ENCODE peak calls at places on chromosomes 16 and 17, in eight cellular contexts. X is H7; A is lung; G is CD8-positive, alpha-beta T cell; O is bronchial epithelial cell; B is esophagus squamous epithelium; S is PC-3; N is BJ. J is an unnamed sample.
A peak's percentile ranks its signal among the peaks of the same experiment; 100 is the strongest.

GRCh38 chr17:67157732-67158639 is 87.0 kb downstream of the HELZ start:
- DNase-seq in A (no peak), N (no peak), G (no peak), S (peak; percentile 60), B (no peak), O (peak; percentile 13), X (peak; percentile 35), J (no peak)

GRCh38 chr17:82333279-82334171 is at the start of gene SECTM1:
- DNase-seq in X (peak; percentile 89), A (peak; percentile 60), B (no peak), S (peak; percentile 51), N (no peak), O (no peak), G (no peak), J (peak; percentile 60)

GRCh38 chr16:10950393-10950792 is 6.0 kb downstream of the CLEC16A start:
- DNase-seq in G (no peak), S (peak; percentile 67), A (no peak), B (no peak), X (no peak), O (peak; percentile 72), N (no peak), J (no peak)

GRCh38 chr17:15265131-15265530 is at the start of gene PMP22:
- DNase-seq in B (no peak), O (no peak), X (no peak), S (peak; percentile 14), A (no peak), G (no peak), N (no peak), J (no peak)

GRCh38 chr17:15409721-15410247 is 57.6 kb downstream of the CDRT4 start:
- DNase-seq in X (no peak), N (peak; percentile 98), B (no peak), O (peak; percentile 65), G (no peak), S (peak; percentile 84), A (no peak), J (no peak)

GRCh38 chr17:35088911-35089845 is 25.7 kb upstream of the RFFL start:
- DNase-seq in B (peak; percentile 20), N (no peak), A (peak; percentile 83), O (peak; percentile 43), X (peak; percentile 96), G (peak; percentile 89), S (peak; percentile 83), J (peak; percentile 94)

GRCh38 chr17:13957636-13958035 is 111.7 kb upstream of the COX10 start:
- DNase-seq in X (no peak), G (no peak), S (peak; percentile 41), O (no peak), B (no peak), A (no peak), N (peak; percentile 11), J (no peak)

GRCh38 chr16:53502331-53503269 is at the start of gene AKTIP:
- DNase-seq in G (peak; percentile 38), B (no peak), S (peak; percentile 54), X (peak; percentile 84), N (no peak), O (peak; percentile 49), A (peak; percentile 77), J (peak; percentile 79)

GRCh38 chr16:58333937-58334336 is 39.1 kb upstream of the PRSS54 start:
- DNase-seq in A (no peak), N (no peak), B (no peak), O (no peak), X (no peak), S (no peak), G (no peak), J (no peak)

GRCh38 chr17:60065867-60066266 is 12.9 kb downstream of the HEATR6 start:
- DNase-seq in G (no peak), X (no peak), O (peak; percentile 49), N (no peak), A (no peak), S (peak; percentile 56), B (no peak), J (no peak)

GRCh38 chr16:48607056-48607825 is 2.7 kb downstream of the N4BP1 start:
- DNase-seq in S (peak; percentile 85), A (peak; percentile 74), O (peak; percentile 99), B (no peak), X (no peak), N (no peak), G (no peak), J (peak; percentile 76)

GRCh38 chr17:74012465-74012864 is 191.0 kb upstream of the RPL38 start:
- DNase-seq in A (no peak), B (no peak), G (peak; percentile 25), O (no peak), X (no peak), S (no peak), N (no peak), J (no peak)

GRCh38 chr16:3012828-3013420 is at the start of gene CLDN9:
- DNase-seq in S (peak; percentile 58), G (no peak), A (peak; percentile 65), X (peak; percentile 78), O (no peak), B (no peak), N (no peak), J (peak; percentile 61)
- H3K36me3 ChIP-seq in S (no peaks in the 10 kb centered on the region), G (no peaks in the 10 kb centered on the region), A (no peaks in the 10 kb centered on the region), X (peaks cover 5% of the 10 kb centered on the region), O (no peaks in the 10 kb centered on the region), B (no peaks in the 10 kb centered on the region), N (no peaks in the 10 kb centered on the region), J (no peaks in the 10 kb centered on the region)

GRCh38 chr17:7440823-7441174 is 1.5 kb downstream of the FGF11 start:
- DNase-seq in G (no peak), A (no peak), N (no peak), B (no peak), S (peak; percentile 36), O (peak; percentile 25), X (peak; percentile 86), J (no peak)

GRCh38 chr17:7440113-7440822 is 956 bp downstream of the FGF11 start:
- DNase-seq in X (peak; percentile 91), O (peak; percentile 25), S (peak; percentile 28), N (no peak), A (no peak), B (no peak), G (no peak), J (peak; percentile 72)

GRCh38 chr17:7438656-7439460 is 454 bp upstream of the FGF11 start:
- DNase-seq in O (no peak), N (no peak), B (no peak), X (no peak), A (no peak), S (no peak), G (no peak), J (no peak)

GRCh38 chr17:7438050-7438614 is 1.2 kb upstream of the FGF11 start:
- DNase-seq in X (peak; percentile 92), B (no peak), G (peak; percentile 48), A (peak; percentile 69), O (peak; percentile 33), S (no peak), N (no peak), J (peak; percentile 53)

DNA sequence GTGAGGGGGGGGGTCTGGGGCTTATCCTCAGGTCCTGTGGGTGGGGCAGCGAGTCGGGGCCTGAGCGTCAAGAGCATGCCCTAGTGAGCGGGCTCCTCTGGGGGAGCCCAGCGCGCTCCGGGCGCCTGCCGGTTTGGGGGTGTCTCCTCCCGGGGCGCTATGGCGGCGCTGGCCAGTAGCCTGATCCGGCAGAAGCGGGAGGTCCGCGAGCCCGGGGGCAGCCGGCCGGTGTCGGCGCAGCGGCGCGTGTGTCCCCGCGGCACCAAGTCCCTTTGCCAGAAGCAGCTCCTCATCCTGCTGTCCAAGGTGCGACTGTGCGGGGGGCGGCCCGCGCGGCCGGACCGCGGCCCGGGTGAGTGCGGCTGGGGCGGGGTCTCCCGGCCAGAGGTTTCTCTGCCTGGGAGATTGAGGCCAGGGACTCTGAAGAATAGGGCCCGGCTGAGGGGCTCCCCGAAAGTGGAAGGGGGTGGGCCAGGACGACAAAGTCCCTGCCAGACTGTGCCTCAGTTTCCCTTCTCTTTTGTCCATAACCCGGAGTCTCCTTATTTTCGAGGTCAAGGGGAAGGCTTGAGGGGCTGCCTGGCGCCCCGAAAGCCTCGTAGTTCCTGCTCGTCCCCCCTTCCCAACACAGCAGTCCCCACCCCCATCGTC is at the start of gene FGF11:
- DNase-seq in A (no peak), O (no peak), X (peak; percentile 68), G (no peak), N (no peak), B (no peak), S (no peak), J (no peak)
- H3K4me3 ChIP-seq in A (no peak within 1 kb of the TSS), O (peak within 1 kb of the TSS; percentile 57), X (peak within 1 kb of the TSS; percentile 74), G (peak within 1 kb of the TSS; percentile 44), N (peak within 1 kb of the TSS; percentile 38), B (peak within 1 kb of the TSS; percentile 38), S (peak within 1 kb of the TSS; percentile 74), J (peak within 1 kb of the TSS; percentile 62)

GRCh38 chr17:36722121-36722902 is 120.9 kb downstream of the MRM1 start:
- DNase-seq in A (peak; percentile 48), G (peak; percentile 71), O (no peak), B (no peak), N (no peak), X (peak; percentile 97), S (peak; percentile 33), J (peak; percentile 54)
- H3K27me3 ChIP-seq in A (no peaks in the 10 kb centered on the region), G (no peaks in the 10 kb centered on the region), O (peaks cover 11% of the 10 kb centered on the region), B (peaks cover 67% of the 10 kb centered on the region), N (peaks cover 10% of the 10 kb centered on the region), X (no peaks in the 10 kb centered on the region), S (no peaks in the 10 kb centered on the region), J (peaks cover 28% of the 10 kb centered on the region)

GRCh38 chr17:63752707-63753106 is 11.1 kb upstream of the STRADA start:
- DNase-seq in B (no peak), S (no peak), G (no peak), O (no peak), X (no peak), A (no peak), N (no peak), J (no peak)
- H3K36me3 ChIP-seq in B (peaks cover 4% of the 10 kb centered on the region), S (peaks cover 63% of the 10 kb centered on the region), G (peaks cover 33% of the 10 kb centered on the region), O (peaks cover 23% of the 10 kb centered on the region), X (peaks cover 22% of the 10 kb centered on the region), A (peaks cover 47% of the 10 kb centered on the region), N (peaks cover 16% of the 10 kb centered on the region), J (peaks cover 96% of the 10 kb centered on the region)

GRCh38 chr17:78356163-78356713 is 3.6 kb downstream of the SOCS3 start:
- DNase-seq in B (no peak), N (no peak), S (peak; percentile 48), X (peak; percentile 81), O (peak; percentile 98), A (no peak), G (peak; percentile 69), J (peak; percentile 54)
- H3K4me3 ChIP-seq in B (no peak overlapping the region), N (peak overlapping the region; percentile 62), S (no peak overlapping the region), X (no peak overlapping the region), O (no peak overlapping the region), A (peak overlapping the region; percentile 3), G (no peak overlapping the region), J (peak overlapping the region; percentile 99)

DNA sequence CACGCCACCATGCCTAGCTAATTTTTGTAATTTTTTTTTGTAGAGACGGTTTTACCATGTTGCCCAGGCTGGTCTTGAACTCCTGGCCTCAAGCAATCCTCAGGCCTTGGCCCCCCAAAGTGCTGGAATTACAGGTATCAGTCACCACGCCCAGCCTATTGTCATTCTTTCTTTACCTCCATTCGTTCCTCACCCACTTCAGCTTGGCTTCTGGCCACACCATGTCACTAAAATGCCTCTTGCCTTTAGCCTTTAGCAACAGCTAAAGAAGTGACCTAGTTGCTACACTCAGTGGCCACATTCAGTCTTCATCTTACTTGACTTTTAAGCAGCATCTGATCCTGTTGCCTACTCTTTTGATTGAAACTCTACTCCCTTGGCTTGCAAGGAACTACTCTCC is 3.6 kb upstream of the LRRC75A start:
- DNase-seq in O (no peak), A (no peak), G (no peak), B (no peak), S (no peak), N (no peak), X (no peak), J (no peak)
- H3K27me3 ChIP-seq in O (peaks cover 30% of the 10 kb centered on the region), A (peaks cover 3% of the 10 kb centered on the region), G (no peaks in the 10 kb centered on the region), B (peaks cover 58% of the 10 kb centered on the region), S (peaks cover 17% of the 10 kb centered on the region), N (peaks cover 24% of the 10 kb centered on the region), X (peaks cover 22% of the 10 kb centered on the region), J (no peaks in the 10 kb centered on the region)

J was measured in stomach.